ENCODE peak calls at places on chromosomes 7 and 10, in four cellular contexts. X is right cardiac atrium; E is body of pancreas; R is stimulated activated memory B cell treated with anti-CD40 and anti-IgM and Interleukin-4, amounts not matched to agents 10 μg/mL and 1 μg/mL and 100 μg/mL, for 72 hours. M is an unnamed sample.

GRCh38 chr7:111011500-111011899 is 79.4 kb upstream of the LRRN3 start:
- ATAC-seq in E (no peak), X (no peak), R (no peak), M (no peak)

GRCh38 chr7:455110-455928 is 64.3 kb downstream of the PDGFA start:
- ATAC-seq in X (peak), E (peak), R (peak), M (no peak)

GRCh38 chr7:1357601-1358271 is 101.5 kb downstream of the MICALL2 start:
- ATAC-seq in E (no peak), X (no peak), R (no peak), M (no peak)

GRCh38 chr10:33120275-33120674 is 162.2 kb upstream of the ITGB1 start:
- ATAC-seq in E (no peak), X (no peak), R (no peak), M (no peak)

GRCh38 chr10:50469288-50469687 is 154.5 kb downstream of the SGMS1 start:
- ATAC-seq in R (no peak), E (no peak), X (no peak), M (peak)

GRCh38 chr7:130008941-130009847 is 42.0 kb downstream of the ZC3HC1 start:
- ATAC-seq in X (peak), R (no peak), E (peak), M (peak)

GRCh38 chr10:116665541-116666125 is 44.9 kb downstream of the PNLIPRP2 start:
- ATAC-seq in X (peak), R (no peak), E (no peak), M (no peak)

GRCh38 chr7:41058986-41059741 is 643.7 kb downstream of the INHBA start:
- ATAC-seq in X (no peak), R (no peak), E (peak), M (peak)

GRCh38 chr10:70254795-70255328 is 21.6 kb upstream of the PPA1 start:
- ATAC-seq in E (no peak), R (peak), X (no peak), M (peak)

GRCh38 chr7:135194494-135195095 is 16.7 kb downstream of the WDR91 start:
- ATAC-seq in X (no peak), R (no peak), E (no peak), M (peak)

GRCh38 chr7:36971515-36972139 is 247.3 kb upstream of the AOAH start:
- ATAC-seq in E (peak), R (no peak), X (no peak), M (no peak)